ENCODE peak calls at places on chromosomes 13 and 19, in nine cellular contexts. One of them, this sample, is unnamed.

GRCh38 chr19:52237771-52238400 is 31.5 kb upstream of the ZNF766 start:
- DNase-seq in progenitor cell of endocrine pancreas: peak; percentile 34
- DNase-seq in GM10248: no peak
- DNase-seq in esophagus muscularis mucosa: no peak
- DNase-seq in CD4-positive, alpha-beta T cell: peak; percentile 29
- DNase-seq in A549: no peak
- DNase-seq in epithelial cell of esophagus: peak; percentile 67
- DNase-seq in astrocyte of the spinal cord: peak; percentile 72
- DNase-seq in fibroblast of lung: peak; percentile 53
- DNase-seq in this sample: peak; percentile 66

GRCh38 chr13:105048685-105049084 is 1486.8 kb downstream of the EFNB2 start:
- DNase-seq in progenitor cell of endocrine pancreas: no peak
- DNase-seq in GM10248: peak; percentile 14
- DNase-seq in esophagus muscularis mucosa: no peak
- DNase-seq in CD4-positive, alpha-beta T cell: no peak
- DNase-seq in A549: no peak
- DNase-seq in epithelial cell of esophagus: peak; percentile 27
- DNase-seq in astrocyte of the spinal cord: no peak
- DNase-seq in fibroblast of lung: no peak
- DNase-seq in this sample: no peak

GRCh38 chr19:7426986-7427385 is 61.8 kb downstream of the PEX11G start:
- DNase-seq in progenitor cell of endocrine pancreas: no peak
- DNase-seq in GM10248: no peak
- DNase-seq in esophagus muscularis mucosa: no peak
- DNase-seq in CD4-positive, alpha-beta T cell: peak; percentile 9
- DNase-seq in A549: no peak
- DNase-seq in epithelial cell of esophagus: no peak
- DNase-seq in astrocyte of the spinal cord: no peak
- DNase-seq in fibroblast of lung: no peak
- DNase-seq in this sample: no peak

GRCh38 chr19:42634409-42635232 is 39.9 kb upstream of the CEACAM8 start:
- DNase-seq in progenitor cell of endocrine pancreas: no peak
- DNase-seq in GM10248: peak; percentile 42
- DNase-seq in esophagus muscularis mucosa: no peak
- DNase-seq in CD4-positive, alpha-beta T cell: no peak
- DNase-seq in A549: peak; percentile 73
- DNase-seq in epithelial cell of esophagus: peak; percentile 51
- DNase-seq in astrocyte of the spinal cord: no peak
- DNase-seq in fibroblast of lung: peak; percentile 6
- DNase-seq in this sample: peak; percentile 25

GRCh38 chr13:95039415-95039814 is 261.8 kb downstream of the ABCC4 start:
- DNase-seq in progenitor cell of endocrine pancreas: no peak
- DNase-seq in GM10248: no peak
- DNase-seq in esophagus muscularis mucosa: no peak
- DNase-seq in CD4-positive, alpha-beta T cell: no peak
- DNase-seq in A549: no peak
- DNase-seq in epithelial cell of esophagus: no peak
- DNase-seq in astrocyte of the spinal cord: peak; percentile 32
- DNase-seq in fibroblast of lung: peak; percentile 42
- DNase-seq in this sample: peak; percentile 9

GRCh38 chr13:113845723-113846638 is 17.9 kb downstream of the GAS6 start:
- DNase-seq in progenitor cell of endocrine pancreas: no peak
- DNase-seq in GM10248: no peak
- DNase-seq in esophagus muscularis mucosa: no peak
- DNase-seq in CD4-positive, alpha-beta T cell: no peak
- DNase-seq in A549: no peak
- DNase-seq in epithelial cell of esophagus: no peak
- DNase-seq in astrocyte of the spinal cord: no peak
- DNase-seq in fibroblast of lung: no peak
- DNase-seq in this sample: no peak

GRCh38 chr19:13872339-13872694 is 4.6 kb upstream of the NANOS3 start:
- DNase-seq in progenitor cell of endocrine pancreas: no peak
- DNase-seq in GM10248: no peak
- DNase-seq in esophagus muscularis mucosa: no peak
- DNase-seq in CD4-positive, alpha-beta T cell: no peak
- DNase-seq in A549: no peak
- DNase-seq in epithelial cell of esophagus: no peak
- DNase-seq in astrocyte of the spinal cord: no peak
- DNase-seq in fibroblast of lung: no peak
- DNase-seq in this sample: no peak

GRCh38 chr19:54041969-54042606 is 21.6 kb downstream of the VSTM1 start:
- DNase-seq in progenitor cell of endocrine pancreas: no peak
- DNase-seq in GM10248: no peak
- DNase-seq in esophagus muscularis mucosa: no peak
- DNase-seq in CD4-positive, alpha-beta T cell: no peak
- DNase-seq in A549: no peak
- DNase-seq in epithelial cell of esophagus: no peak
- DNase-seq in astrocyte of the spinal cord: no peak
- DNase-seq in fibroblast of lung: no peak
- DNase-seq in this sample: no peak

GRCh38 chr13:67107973-67108372 is 122.2 kb downstream of the PCDH9 start:
- DNase-seq in progenitor cell of endocrine pancreas: no peak
- DNase-seq in GM10248: no peak
- DNase-seq in esophagus muscularis mucosa: no peak
- DNase-seq in CD4-positive, alpha-beta T cell: no peak
- DNase-seq in A549: no peak
- DNase-seq in epithelial cell of esophagus: peak; percentile 73
- DNase-seq in astrocyte of the spinal cord: no peak
- DNase-seq in fibroblast of lung: no peak
- DNase-seq in this sample: no peak

DNA sequence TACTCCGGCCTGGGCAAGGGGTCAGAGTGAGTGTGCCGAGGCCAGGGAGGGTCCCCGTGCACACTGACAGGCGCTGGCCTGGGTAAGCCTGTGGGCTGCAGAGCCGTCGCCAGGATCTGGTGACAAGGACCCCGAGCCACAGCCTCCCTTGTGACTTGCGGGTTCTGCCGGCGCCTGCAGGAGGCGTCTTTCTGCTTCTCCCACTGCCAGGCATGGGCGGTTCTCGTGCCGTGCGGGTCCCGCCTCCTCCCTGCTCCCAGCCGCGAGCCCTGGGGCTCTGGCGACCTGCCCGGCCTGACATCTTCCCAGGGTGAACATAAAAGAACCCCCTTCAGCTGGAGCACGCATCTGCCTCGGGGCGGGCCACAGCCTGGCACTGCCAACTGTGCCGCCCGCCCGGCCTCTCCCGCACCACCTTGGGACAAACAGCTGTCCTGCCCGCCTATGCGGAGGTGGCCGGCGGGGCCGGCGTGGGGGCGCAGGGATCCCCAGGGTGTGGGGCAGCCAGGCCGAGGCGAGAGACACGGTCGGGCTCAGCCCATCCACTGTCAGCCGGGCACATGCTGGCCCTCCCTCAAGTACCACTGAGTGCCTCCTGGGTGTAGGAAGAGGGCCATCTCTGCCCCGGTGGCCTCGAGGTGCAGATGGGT is 1.5 kb upstream of the HCN2 start:
- DNase-seq in progenitor cell of endocrine pancreas: peak; percentile 41
- DNase-seq in GM10248: peak; percentile 66
- DNase-seq in esophagus muscularis mucosa: no peak
- DNase-seq in CD4-positive, alpha-beta T cell: peak; percentile 61
- DNase-seq in A549: no peak
- DNase-seq in epithelial cell of esophagus: peak; percentile 82
- DNase-seq in astrocyte of the spinal cord: peak; percentile 83
- DNase-seq in fibroblast of lung: peak; percentile 61
- DNase-seq in this sample: peak; percentile 76
- TF ChIP-seq CTCF in progenitor cell of endocrine pancreas: peak; percentile 55
- TF ChIP-seq CTCF in GM10248: peak; percentile 59
- TF ChIP-seq CTCF in esophagus muscularis mucosa: no peak
- TF ChIP-seq CTCF in CD4-positive, alpha-beta T cell: no peak
- TF ChIP-seq CTCF in A549: peak; percentile 52
- TF ChIP-seq CTCF in epithelial cell of esophagus: peak; percentile 68
- TF ChIP-seq CTCF in astrocyte of the spinal cord: peak; percentile 82
- TF ChIP-seq CTCF in fibroblast of lung: peak; percentile 46
- TF ChIP-seq CTCF in this sample: peak; percentile 62

GRCh38 chr19:57357406-57357805 is 5.9 kb upstream of the TRAPPC2B start:
- DNase-seq in progenitor cell of endocrine pancreas: no peak
- DNase-seq in GM10248: no peak
- DNase-seq in esophagus muscularis mucosa: no peak
- DNase-seq in CD4-positive, alpha-beta T cell: no peak
- DNase-seq in A549: no peak
- DNase-seq in epithelial cell of esophagus: no peak
- DNase-seq in astrocyte of the spinal cord: no peak
- DNase-seq in fibroblast of lung: no peak
- DNase-seq in this sample: no peak

GRCh38 chr19:57355916-57356315 is 4.8 kb downstream of the ZNF304 start:
- DNase-seq in progenitor cell of endocrine pancreas: no peak
- DNase-seq in GM10248: no peak
- DNase-seq in esophagus muscularis mucosa: no peak
- DNase-seq in CD4-positive, alpha-beta T cell: no peak
- DNase-seq in A549: no peak
- DNase-seq in epithelial cell of esophagus: no peak
- DNase-seq in astrocyte of the spinal cord: no peak
- DNase-seq in fibroblast of lung: no peak
- DNase-seq in this sample: no peak

GRCh38 chr19:57348136-57348535 is 2.9 kb upstream of the ZNF304 start:
- DNase-seq in progenitor cell of endocrine pancreas: no peak
- DNase-seq in GM10248: no peak
- DNase-seq in esophagus muscularis mucosa: no peak
- DNase-seq in CD4-positive, alpha-beta T cell: no peak
- DNase-seq in A549: no peak
- DNase-seq in epithelial cell of esophagus: peak; percentile 25
- DNase-seq in astrocyte of the spinal cord: no peak
- DNase-seq in fibroblast of lung: peak; percentile 47
- DNase-seq in this sample: peak; percentile 81

GRCh38 chr19:57350877-57351805 is at the start of gene ZNF304:
- DNase-seq in progenitor cell of endocrine pancreas: peak; percentile 71
- DNase-seq in GM10248: peak; percentile 96
- DNase-seq in esophagus muscularis mucosa: peak; percentile 97
- DNase-seq in CD4-positive, alpha-beta T cell: peak; percentile 74
- DNase-seq in A549: peak; percentile 85
- DNase-seq in epithelial cell of esophagus: peak; percentile 98
- DNase-seq in astrocyte of the spinal cord: peak; percentile 96
- DNase-seq in fibroblast of lung: peak; percentile 96
- DNase-seq in this sample: peak; percentile 93

GRCh38 chr19:57351867-57352266 is 796 bp downstream of the ZNF304 start:
- DNase-seq in progenitor cell of endocrine pancreas: no peak
- DNase-seq in GM10248: no peak
- DNase-seq in esophagus muscularis mucosa: no peak
- DNase-seq in CD4-positive, alpha-beta T cell: no peak
- DNase-seq in A549: no peak
- DNase-seq in epithelial cell of esophagus: peak; percentile 55
- DNase-seq in astrocyte of the spinal cord: no peak
- DNase-seq in fibroblast of lung: no peak
- DNase-seq in this sample: peak; percentile 8
- TF ChIP-seq CTCF in progenitor cell of endocrine pancreas: no peak
- TF ChIP-seq CTCF in GM10248: no peak
- TF ChIP-seq CTCF in esophagus muscularis mucosa: no peak
- TF ChIP-seq CTCF in CD4-positive, alpha-beta T cell: no peak
- TF ChIP-seq CTCF in A549: no peak
- TF ChIP-seq CTCF in epithelial cell of esophagus: peak; percentile 25
- TF ChIP-seq CTCF in astrocyte of the spinal cord: no peak
- TF ChIP-seq CTCF in fibroblast of lung: no peak
- TF ChIP-seq CTCF in this sample: no peak

GRCh38 chr19:11227201-11227886 is 12.1 kb upstream of the ANGPTL8 start:
- DNase-seq in progenitor cell of endocrine pancreas: no peak
- DNase-seq in GM10248: no peak
- DNase-seq in esophagus muscularis mucosa: no peak
- DNase-seq in CD4-positive, alpha-beta T cell: no peak
- DNase-seq in A549: no peak
- DNase-seq in epithelial cell of esophagus: peak; percentile 43
- DNase-seq in astrocyte of the spinal cord: no peak
- DNase-seq in fibroblast of lung: no peak
- DNase-seq in this sample: no peak
- TF ChIP-seq CTCF in progenitor cell of endocrine pancreas: peak; percentile 21
- TF ChIP-seq CTCF in GM10248: no peak
- TF ChIP-seq CTCF in esophagus muscularis mucosa: no peak
- TF ChIP-seq CTCF in CD4-positive, alpha-beta T cell: no peak
- TF ChIP-seq CTCF in A549: peak; percentile 1
- TF ChIP-seq CTCF in epithelial cell of esophagus: peak; percentile 2
- TF ChIP-seq CTCF in astrocyte of the spinal cord: no peak
- TF ChIP-seq CTCF in fibroblast of lung: no peak
- TF ChIP-seq CTCF in this sample: no peak

GRCh38 chr19:33310606-33311325 is 8.4 kb upstream of the CEBPA start:
- DNase-seq in progenitor cell of endocrine pancreas: no peak
- DNase-seq in GM10248: no peak
- DNase-seq in esophagus muscularis mucosa: no peak
- DNase-seq in CD4-positive, alpha-beta T cell: no peak
- DNase-seq in A549: no peak
- DNase-seq in epithelial cell of esophagus: peak; percentile 46
- DNase-seq in astrocyte of the spinal cord: no peak
- DNase-seq in fibroblast of lung: no peak
- DNase-seq in this sample: no peak
- TF ChIP-seq CTCF in progenitor cell of endocrine pancreas: no peak
- TF ChIP-seq CTCF in GM10248: no peak
- TF ChIP-seq CTCF in esophagus muscularis mucosa: no peak
- TF ChIP-seq CTCF in CD4-positive, alpha-beta T cell: no peak
- TF ChIP-seq CTCF in A549: no peak
- TF ChIP-seq CTCF in epithelial cell of esophagus: peak; percentile 33
- TF ChIP-seq CTCF in astrocyte of the spinal cord: no peak
- TF ChIP-seq CTCF in fibroblast of lung: no peak
- TF ChIP-seq CTCF in this sample: no peak

GRCh38 chr13:87274209-87274819 is 396.9 kb upstream of the SLITRK5 start:
- DNase-seq in progenitor cell of endocrine pancreas: peak; percentile 33
- DNase-seq in GM10248: peak; percentile 7
- DNase-seq in esophagus muscularis mucosa: no peak
- DNase-seq in CD4-positive, alpha-beta T cell: no peak
- DNase-seq in A549: no peak
- DNase-seq in epithelial cell of esophagus: peak; percentile 68
- DNase-seq in astrocyte of the spinal cord: peak; percentile 70
- DNase-seq in fibroblast of lung: peak; percentile 32
- DNase-seq in this sample: peak; percentile 30
- TF ChIP-seq CTCF in progenitor cell of endocrine pancreas: peak; percentile 85
- TF ChIP-seq CTCF in GM10248: peak; percentile 59
- TF ChIP-seq CTCF in esophagus muscularis mucosa: no peak
- TF ChIP-seq CTCF in CD4-positive, alpha-beta T cell: peak; percentile 14
- TF ChIP-seq CTCF in A549: peak; percentile 55
- TF ChIP-seq CTCF in epithelial cell of esophagus: peak; percentile 77
- TF ChIP-seq CTCF in astrocyte of the spinal cord: peak; percentile 71
- TF ChIP-seq CTCF in fibroblast of lung: peak; percentile 44
- TF ChIP-seq CTCF in this sample: peak; percentile 64